ENCODE peak calls at places on chromosomes 4 and X, in ten cellular contexts. K is stimulated activated naive B cell treated with anti-CD40 and anti-IgM and Interleukin-4, amounts not matched to agents 10 μg/mL and 1 μg/mL and 100 μg/mL, for 72 hours; F is activated T-cell treated with anti-CD3 and anti-CD28 coated beads for 1 hour; T is stimulated activated CD8-positive, alpha-beta memory T cell treated with anti-CD3 and anti-CD28 coated beads, Interleukin-4, amount 100 ng/mL, for 48 hours; Z is left cardiac atrium; O is fibroblast of the conjunctiva; I is HFFc6; J is activated CD8-positive, alpha-beta memory T cell treated with anti-CD3 and anti-CD28 coated beads for 48 hours; V is CD8-positive, alpha-beta T cell; H is HTR-8/SVneo. L is an unnamed sample.

GRCh38 chrX:70439016-70439415 is 5.6 kb upstream of the DLG3 start:
- DNase-seq in H (no peak), O (no peak), T (no peak), K (no peak), F (no peak), V (no peak), I (no peak), J (no peak), Z (no peak), L (no peak)

GRCh38 chr4:171025776-171026175 is 787.4 kb upstream of the GALNTL6 start:
- DNase-seq in O (no peak), T (no peak), J (no peak), F (no peak), K (no peak), I (no peak), H (peak; percentile 21), Z (no peak), V (no peak), L (no peak)

GRCh38 chr4:2352171-2352570 is 66.3 kb downstream of the ZFYVE28 start:
- DNase-seq in K (no peak), J (no peak), T (no peak), O (no peak), F (no peak), H (no peak), V (peak; percentile 42), Z (no peak), I (no peak), L (no peak)

GRCh38 chr4:103484521-103484920 is 235.3 kb downstream of the TACR3 start:
- DNase-seq in I (no peak), O (no peak), V (no peak), T (no peak), F (no peak), J (no peak), H (no peak), K (no peak), Z (no peak), L (no peak)

GRCh38 chrX:20265726-20266681 is 705 bp downstream of the RPS6KA3 start:
- DNase-seq in J (peak; percentile 10), T (peak; percentile 44), F (no peak), V (peak; percentile 59), K (peak; percentile 9), Z (peak; percentile 33), I (peak; percentile 3), H (no peak), O (no peak), L (no peak)

GRCh38 chr4:9898596-9899345 is 117.3 kb downstream of the DRD5 start:
- DNase-seq in V (no peak), Z (peak; percentile 77), F (no peak), J (no peak), H (peak; percentile 27), I (no peak), T (no peak), K (no peak), O (no peak), L (no peak)

GRCh38 chr4:12140864-12141263 is 712.2 kb upstream of the HS3ST1 start:
- DNase-seq in J (no peak), Z (no peak), H (no peak), V (no peak), I (no peak), T (no peak), O (no peak), K (no peak), F (no peak), L (no peak)

GRCh38 chr4:67918428-67918827 is 34.6 kb upstream of the TMPRSS11D start:
- DNase-seq in H (no peak), K (no peak), Z (no peak), F (no peak), V (no peak), O (no peak), J (no peak), T (no peak), I (no peak), L (no peak)

GRCh38 chr4:173038192-173038896 is 130.3 kb upstream of the GALNT7 start:
- DNase-seq in V (no peak), H (no peak), T (no peak), J (no peak), O (no peak), Z (no peak), F (no peak), I (no peak), K (no peak), L (no peak)

GRCh38 chrX:103362504-103362903 is 6.2 kb downstream of the TCEAL9 start:
- DNase-seq in H (no peak), I (peak; percentile 36), F (no peak), T (no peak), Z (no peak), V (no peak), J (no peak), O (no peak), K (no peak), L (no peak)

GRCh38 chr4:7854697-7855370 is 84.8 kb downstream of the AFAP1 start:
- DNase-seq in I (no peak), O (no peak), Z (no peak), K (no peak), F (peak; percentile 44), H (no peak), T (peak; percentile 60), V (peak; percentile 73), J (no peak), L (peak; percentile 45)

GRCh38 chrX:117743469-117744251 is 372.9 kb downstream of the KLHL13 start:
- DNase-seq in T (no peak), J (no peak), V (no peak), H (no peak), F (no peak), I (no peak), O (no peak), Z (no peak), K (no peak), L (no peak)

GRCh38 chrX:111823068-111823467 is 52.9 kb upstream of the TRPC5OS start:
- DNase-seq in H (no peak), J (no peak), Z (no peak), F (no peak), O (no peak), I (no peak), T (no peak), K (no peak), V (no peak), L (no peak)

GRCh38 chr4:145177906-145178538 is 2.4 kb downstream of the OTUD4 start:
- DNase-seq in Z (no peak), T (no peak), H (no peak), F (no peak), I (no peak), J (no peak), V (no peak), K (no peak), O (no peak), L (no peak)

GRCh38 chrX:14913241-14913640 is 40.0 kb downstream of the MOSPD2 start:
- DNase-seq in K (no peak), H (no peak), J (no peak), V (no peak), Z (no peak), I (peak; percentile 3), O (no peak), T (no peak), F (no peak), L (no peak)

GRCh38 chrX:119942831-119943184 is 743 bp downstream of the NKAP start:
- DNase-seq in I (no peak), J (no peak), K (no peak), T (no peak), V (no peak), F (no peak), H (no peak), Z (no peak), O (no peak), L (no peak)

GRCh38 chr4:128315756-128316520 is 28.3 kb upstream of the PGRMC2 start:
- DNase-seq in K (no peak), Z (no peak), O (no peak), V (no peak), I (peak; percentile 43), J (no peak), F (no peak), H (no peak), T (no peak), L (no peak)

GRCh38 chrX:17656035-17656418 is 81.3 kb upstream of the SCML1 start:
- DNase-seq in V (no peak), H (no peak), F (no peak), Z (no peak), K (no peak), T (no peak), I (no peak), O (no peak), J (no peak), L (no peak)

GRCh38 chr4:189088783-189089182 is 851.9 kb upstream of the FRG1 start:
- DNase-seq in Z (no peak), H (no peak), V (no peak), O (no peak), T (no peak), I (no peak), K (no peak), F (no peak), J (no peak), L (no peak)

GRCh38 chr4:146330392-146330791 is 116.1 kb downstream of the REELD1 start:
- DNase-seq in T (no peak), I (peak; percentile 43), Z (no peak), F (no peak), K (no peak), J (no peak), H (no peak), O (no peak), V (no peak), L (no peak)

GRCh38 chr4:38674206-38675144 is 10.5 kb downstream of the KLF3 start:
- DNase-seq in Z (no peak), K (no peak), J (no peak), O (no peak), H (no peak), V (no peak), F (no peak), I (no peak), T (no peak), L (no peak)

GRCh38 chr4:38967260-38968095 is 64.7 kb downstream of the TMEM156 start:
- DNase-seq in I (peak; percentile 92), T (no peak), H (peak; percentile 51), J (no peak), V (no peak), K (no peak), Z (no peak), F (no peak), O (peak; percentile 98), L (no peak)

GRCh38 chr4:113446019-113446418 is 315.5 kb downstream of the CAMK2D start:
- DNase-seq in H (no peak), Z (no peak), O (no peak), K (no peak), F (no peak), T (no peak), I (peak; percentile 73), V (no peak), J (no peak), L (no peak)

GRCh38 chrX:39766085-39766726 is 331.6 kb downstream of the BCOR start:
- DNase-seq in K (no peak), V (peak; percentile 56), F (no peak), I (no peak), Z (no peak), H (no peak), J (no peak), O (no peak), T (peak; percentile 26), L (no peak)

GRCh38 chrX:40094900-40095587 is 2.7 kb downstream of the BCOR start:
- DNase-seq in T (no peak), I (no peak), J (no peak), F (no peak), K (peak; percentile 6), O (no peak), Z (peak; percentile 18), V (no peak), H (no peak), L (no peak)

GRCh38 chr4:164807611-164808010 is 53.7 kb downstream of the SMIM31 start:
- DNase-seq in O (no peak), I (no peak), J (no peak), V (no peak), K (no peak), H (peak; percentile 28), T (no peak), F (no peak), Z (no peak), L (no peak)